ENCODE peak calls at places on chromosomes 5 and 9, in five cellular contexts. B is IMR-90, W is K562, Y is HepG2, Z is H1. I is an unnamed sample.

GRCh38 chr5:63820557-63820956 is 141.7 kb downstream of the HTR1A start:
- DNase-seq in Z (no peak), Y (no peak), B (no peak), W (no peak), I (no peak)

GRCh38 chr5:154311362-154311761 is 120.8 kb downstream of the GALNT10 start:
- DNase-seq in Y (no peak), B (no peak), W (no peak), Z (no peak), I (no peak)

GRCh38 chr9:131851414-131851813 is 111.5 kb upstream of the RAPGEF1 start:
- DNase-seq in W (no peak), B (no peak), Y (no peak), Z (no peak), I (no peak)

GRCh38 chr5:76345582-76345981 is 57.5 kb upstream of the IQGAP2 start:
- DNase-seq in W (no peak), Y (no peak), Z (no peak), B (no peak), I (peak)

GRCh38 chr5:77123057-77123456 is 36.0 kb upstream of the ZBED3 start:
- DNase-seq in Z (no peak), B (no peak), W (no peak), Y (no peak), I (no peak)

GRCh38 chr9:2677927-2678889 is 39.1 kb upstream of the KCNV2 start:
- DNase-seq in Y (no peak), W (no peak), B (no peak), Z (no peak), I (no peak)

GRCh38 chr5:143577554-143577953 is 174.1 kb upstream of the NR3C1 start:
- DNase-seq in Y (no peak), B (no peak), Z (no peak), W (no peak), I (no peak)

GRCh38 chr5:122723606-122724352 is 51.1 kb upstream of the SNX2 start:
- DNase-seq in Z (no peak), Y (no peak), W (no peak), B (peak), I (no peak)

GRCh38 chr9:38017149-38017884 is 51.7 kb downstream of the SHB start:
- DNase-seq in Y (no peak), W (no peak), Z (peak), B (peak), I (peak)

GRCh38 chr9:135247174-135247930 is 159.9 kb downstream of the OLFM1 start:
- DNase-seq in Y (no peak), B (no peak), Z (no peak), W (no peak), I (no peak)

GRCh38 chr5:172583931-172584511 is 57.0 kb upstream of the NEURL1B start:
- DNase-seq in Z (no peak), B (no peak), Y (no peak), W (no peak), I (no peak)

GRCh38 chr5:31361234-31361633 is 167.7 kb downstream of the CDH6 start:
- DNase-seq in W (no peak), Y (no peak), Z (no peak), B (peak), I (no peak)

GRCh38 chr5:32206799-32207634 is 32.9 kb upstream of the GOLPH3 start:
- DNase-seq in Z (no peak), Y (no peak), B (no peak), W (no peak), I (no peak)

GRCh38 chr5:106368021-106368420 is 1302.7 kb downstream of the EFNA5 start:
- DNase-seq in B (no peak), Z (no peak), Y (no peak), W (no peak), I (no peak)

GRCh38 chr9:135090547-135090946 is 3.1 kb downstream of the OLFM1 start:
- DNase-seq in Y (no peak), Z (no peak), B (no peak), W (no peak), I (no peak)

GRCh38 chr9:131982683-131983239 is 96.9 kb downstream of the MED27 start:
- DNase-seq in Z (no peak), Y (no peak), B (peak), W (no peak), I (no peak)

GRCh38 chr9:69946800-69947437 is 96.7 kb upstream of the MAMDC2 start:
- DNase-seq in B (peak), Z (no peak), Y (peak), W (peak), I (peak)

GRCh38 chr5:159409801-159410200 is 79.5 kb upstream of the IL12B start:
- DNase-seq in Y (no peak), Z (no peak), B (no peak), W (no peak), I (no peak)

GRCh38 chr9:131312822-131313770 is 23.6 kb downstream of the PLPP7 start:
- DNase-seq in W (peak), Y (no peak), Z (no peak), B (no peak), I (peak)

GRCh38 chr9:101858026-101858425 is 119.6 kb upstream of the GRIN3A start:
- DNase-seq in Z (no peak), B (no peak), Y (no peak), W (no peak), I (no peak)

GRCh38 chr5:173317852-173318251 is 10.4 kb downstream of the STC2 start:
- DNase-seq in B (no peak), Z (no peak), W (no peak), Y (no peak), I (no peak)

GRCh38 chr9:97900103-97900737 is 22.1 kb downstream of the TRMO start:
- DNase-seq in B (peak), Y (no peak), Z (no peak), W (no peak), I (no peak)

GRCh38 chr5:168552146-168552545 is 23.0 kb downstream of the FBLL1 start:
- DNase-seq in B (peak), W (no peak), Z (no peak), Y (no peak), I (no peak)

GRCh38 chr5:93107141-93107540 is 473.9 kb downstream of the NR2F1-AS1 start:
- DNase-seq in W (no peak), B (no peak), Z (no peak), Y (no peak), I (no peak)

GRCh38 chr5:154476343-154477213 is 1.4 kb downstream of the HAND1 start:
- DNase-seq in Y (no peak), B (no peak), W (no peak), Z (peak), I (no peak)

GRCh38 chr5:130052752-130053151 is 148.5 kb downstream of the CHSY3 start:
- DNase-seq in Y (no peak), B (no peak), W (no peak), Z (no peak), I (no peak)

GRCh38 chr9:126165755-126166154 is 160.9 kb upstream of the MVB12B start:
- DNase-seq in Y (no peak), B (no peak), W (no peak), Z (peak), I (no peak)

GRCh38 chr5:90134892-90135291 is 274.7 kb downstream of the CETN3 start:
- DNase-seq in Z (no peak), B (peak), W (no peak), Y (no peak), I (no peak)
- TF ChIP-seq MAFK in Z (no peak), B (no peak), W (no peak), Y (no peak), I (no peak)

DNA sequence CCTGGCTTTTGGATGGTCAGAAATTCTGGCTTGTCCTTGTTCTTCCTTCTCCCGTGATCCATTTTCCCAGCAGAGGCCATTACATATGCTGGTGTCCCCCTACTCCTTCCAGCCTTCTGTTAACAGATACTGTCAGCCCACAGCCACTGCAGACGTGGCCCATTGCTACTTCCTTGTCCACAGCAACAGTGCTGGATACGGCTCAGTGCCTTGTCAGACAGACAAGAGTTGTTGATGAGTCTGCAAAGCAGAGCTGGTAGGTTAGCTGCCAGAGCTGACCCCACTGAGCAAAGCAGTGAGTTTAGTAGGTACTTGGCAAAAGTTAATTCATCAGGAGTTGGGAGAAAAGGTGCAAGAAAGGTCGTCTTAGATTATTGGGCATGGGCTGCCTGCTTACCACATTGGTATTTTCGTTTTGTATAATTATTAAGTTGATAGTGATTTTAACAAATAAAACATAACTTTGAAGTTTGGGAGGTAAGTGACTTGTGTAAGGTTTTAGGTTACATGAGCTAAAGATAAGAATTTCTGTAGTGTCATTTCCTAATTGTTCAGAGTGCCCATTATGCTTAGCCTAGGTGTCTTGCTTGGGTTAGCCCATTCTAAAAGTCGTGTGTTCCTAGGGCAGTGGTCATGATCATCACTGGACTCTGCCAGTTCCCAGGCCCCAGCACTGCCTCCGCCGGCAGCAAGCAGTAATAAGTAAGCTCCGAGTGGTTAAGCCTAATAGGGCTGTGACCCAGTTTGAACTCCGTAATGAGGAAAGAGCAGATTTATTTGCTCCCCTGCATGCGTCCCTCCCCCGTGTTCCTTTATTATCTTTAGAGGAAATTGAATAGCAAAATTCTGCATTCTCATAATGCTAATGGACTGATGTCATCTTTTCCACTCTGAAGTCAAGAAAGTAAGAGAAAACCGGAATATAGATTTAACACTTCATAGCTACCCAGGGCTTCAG is 292.0 kb downstream of the FANCC start:
- DNase-seq in W (peak), Z (no peak), B (peak), Y (peak), I (peak)
- TF ChIP-seq MAFK in W (no peak), Z (no peak), B (no peak), Y (no peak), I (peak)

DNA sequence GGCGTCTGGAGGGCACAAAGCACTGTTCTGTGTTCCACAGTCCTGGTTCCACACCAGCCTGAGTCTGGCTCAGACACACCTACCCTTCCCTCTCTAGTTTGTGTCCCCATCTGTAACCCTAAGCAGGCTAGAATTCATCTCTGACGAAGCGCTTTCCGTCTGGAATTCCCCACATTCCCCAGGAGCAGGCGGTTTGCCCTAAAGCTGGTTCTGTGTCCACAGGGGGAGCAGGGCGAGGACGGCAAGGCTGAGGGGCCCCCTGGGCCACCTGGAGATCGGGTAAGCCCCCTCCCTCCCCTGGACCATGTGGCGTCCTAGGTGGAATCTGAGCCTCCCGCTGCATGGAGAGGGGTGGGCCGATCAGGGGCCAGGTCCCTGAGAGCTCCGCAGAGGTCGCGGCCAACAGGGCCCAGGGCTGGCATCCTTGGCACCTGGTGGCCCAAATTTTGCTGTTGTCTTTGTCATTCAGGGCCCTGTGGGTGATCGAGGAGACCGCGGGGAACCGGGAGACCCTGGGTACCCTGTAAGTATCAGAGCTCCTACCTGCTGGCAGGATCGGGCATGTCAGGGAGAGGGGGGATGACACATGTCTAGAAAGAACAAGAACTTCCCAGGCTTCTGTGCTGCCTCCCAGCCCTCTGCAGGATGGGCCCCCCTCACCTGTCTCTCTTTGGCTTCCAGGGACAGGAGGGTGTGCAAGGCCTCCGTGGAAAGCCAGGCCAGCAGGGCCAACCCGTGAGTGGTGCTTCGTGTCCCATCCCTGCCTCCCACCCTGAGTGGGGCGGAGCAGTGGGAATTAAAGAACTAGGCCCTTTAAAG is 34.5 kb upstream of the ORM1 start:
- DNase-seq in B (peak), Y (no peak), Z (peak), W (no peak), I (peak)
- TF ChIP-seq MAFK in B (peak), Y (no peak), Z (peak), W (no peak), I (peak)

GRCh38 chr5:181215997-181216982 is 6.8 kb upstream of the TRIM41 start:
- DNase-seq in W (no peak), Y (no peak), B (no peak), Z (no peak), I (peak)
- TF ChIP-seq MAFK in W (no peak), Y (no peak), B (no peak), Z (no peak), I (no peak)